ENCODE peak calls at places on chromosomes 4 and X, in eight cellular contexts. D, M, H, T, O, J, E and B are unnamed samples.

GRCh38 chrX:2781698-2782097 is 29.9 kb downstream of the XG start:
- DNase-seq in J (no peak), E (no peak), T (no peak), H (no peak), O (no peak), D (no peak), M (no peak), B (no peak)

GRCh38 chr4:155953151-155954117 is at the start of gene CTSO:
- DNase-seq in H (peak; percentile 56), E (peak; percentile 80), J (peak; percentile 78), D (peak; percentile 80), O (peak; percentile 82), T (peak; percentile 78), M (peak; percentile 81), B (peak; percentile 94)

GRCh38 chr4:166078956-166079355 is 205.9 kb downstream of the TLL1 start:
- DNase-seq in T (no peak), J (no peak), E (no peak), D (no peak), M (peak; percentile 20), H (no peak), O (peak; percentile 1), B (no peak)

GRCh38 chrX:86103061-86103460 is 45.2 kb upstream of the DACH2 start:
- DNase-seq in M (no peak), O (no peak), E (no peak), H (no peak), D (no peak), T (no peak), J (no peak), B (no peak)

GRCh38 chrX:41332005-41332404 is 2.0 kb upstream of the DDX3X start:
- DNase-seq in O (no peak), D (no peak), J (peak; percentile 4), H (no peak), M (no peak), T (no peak), E (no peak), B (no peak)

GRCh38 chr4:20151436-20151835 is 100.3 kb upstream of the SLIT2 start:
- DNase-seq in M (no peak), D (no peak), O (peak; percentile 23), T (no peak), E (no peak), J (no peak), H (no peak), B (no peak)

GRCh38 chr4:112403072-112403945 is 106.1 kb downstream of the ALPK1 start:
- DNase-seq in E (no peak), O (no peak), T (no peak), M (no peak), J (no peak), H (no peak), D (no peak), B (no peak)

GRCh38 chr4:74158561-74159396 is 861 bp downstream of the MTHFD2L start:
- DNase-seq in M (no peak), T (no peak), E (no peak), H (no peak), O (peak; percentile 10), D (no peak), J (no peak), B (no peak)

GRCh38 chr4:39758176-39758575 is 60.2 kb downstream of the UBE2K start:
- DNase-seq in J (no peak), E (no peak), T (no peak), D (no peak), O (no peak), M (no peak), H (no peak), B (no peak)

GRCh38 chr4:151296227-151296626 is 19.3 kb downstream of the PRSS48 start:
- DNase-seq in E (no peak), T (no peak), O (no peak), J (no peak), H (no peak), M (no peak), D (no peak), B (no peak)

GRCh38 chrX:13215729-13216128 is 104.1 kb downstream of the ATXN3L start:
- DNase-seq in D (no peak), H (no peak), O (no peak), T (no peak), M (no peak), E (no peak), J (no peak), B (no peak)

GRCh38 chr4:128863314-128864075 is 54.0 kb downstream of the JADE1 start:
- DNase-seq in T (peak; percentile 78), H (peak; percentile 90), J (peak; percentile 65), E (peak; percentile 84), O (peak; percentile 66), D (peak; percentile 21), M (peak; percentile 51), B (peak; percentile 79)

GRCh38 chr4:5385741-5386251 is 322.6 kb downstream of the EVC2 start:
- DNase-seq in H (no peak), M (no peak), E (peak; percentile 14), T (no peak), J (no peak), D (no peak), O (no peak), B (peak; percentile 39)